ENCODE peak calls at places on chromosomes 7 and 10, in seven cellular contexts. P is fibroblast of the aortic adventitia, A is nephron progenitor cell, Q is GM20000, K is mucosa of descending colon, J is GM12865, U is OCI-LY7. H is an unnamed sample.

GRCh38 chr10:85642082-85642420 is 724.5 kb downstream of the GRID1 start:
- DNase-seq in K (no peak), J (no peak), U (no peak), P (no peak), A (no peak), Q (no peak), H (no peak)

GRCh38 chr7:37449621-37450020 is 957 bp upstream of the ELMO1 start:
- DNase-seq in A (no peak), K (no peak), J (no peak), P (no peak), Q (no peak), U (no peak), H (no peak)

GRCh38 chr10:3106908-3107425 is 39.6 kb downstream of the PFKP start:
- DNase-seq in K (no peak), A (no peak), U (no peak), P (no peak), Q (no peak), J (no peak), H (no peak)

GRCh38 chr7:51251292-51251691 is 65.3 kb downstream of the COBL start:
- DNase-seq in J (no peak), A (no peak), Q (no peak), U (no peak), P (no peak), K (no peak), H (no peak)

GRCh38 chr7:123594813-123595241 is 6.8 kb upstream of the ASB15 start:
- DNase-seq in U (no peak), J (no peak), K (peak), P (no peak), A (peak), Q (no peak), H (no peak)

GRCh38 chr7:104971290-104972071 is 42.5 kb upstream of the KMT2E start:
- DNase-seq in Q (no peak), P (peak), K (no peak), A (no peak), J (no peak), U (no peak), H (no peak)

GRCh38 chr10:127161482-127161881 is 34.9 kb downstream of the INSYN2A start:
- DNase-seq in Q (no peak), U (no peak), P (no peak), J (no peak), A (no peak), K (no peak), H (no peak)

GRCh38 chr10:72367301-72367970 is 12.7 kb upstream of the DNAJB12 start:
- DNase-seq in P (no peak), U (no peak), K (no peak), Q (no peak), A (no peak), J (no peak), H (no peak)

GRCh38 chr10:118276727-118277126 is 65.4 kb downstream of the FAM204A start:
- DNase-seq in J (no peak), K (no peak), Q (no peak), U (no peak), P (no peak), A (no peak), H (no peak)

GRCh38 chr10:80471715-80472233 is 17.7 kb downstream of the TSPAN14 start:
- DNase-seq in U (peak), Q (no peak), K (no peak), A (no peak), P (no peak), J (peak), H (no peak)

GRCh38 chr10:79059859-79060379 is 8.8 kb upstream of the ZMIZ1 start:
- DNase-seq in K (peak), A (no peak), J (no peak), P (no peak), Q (no peak), U (no peak), H (no peak)

GRCh38 chr7:32515890-32516550 is 20.7 kb downstream of the AVL9 start:
- DNase-seq in U (no peak), A (no peak), K (no peak), P (no peak), J (peak), Q (peak), H (no peak)

GRCh38 chr7:75987026-75987804 is 7.2 kb downstream of the TMEM120A start:
- DNase-seq in A (no peak), U (no peak), K (no peak), J (no peak), Q (no peak), P (no peak), H (no peak)

DNA sequence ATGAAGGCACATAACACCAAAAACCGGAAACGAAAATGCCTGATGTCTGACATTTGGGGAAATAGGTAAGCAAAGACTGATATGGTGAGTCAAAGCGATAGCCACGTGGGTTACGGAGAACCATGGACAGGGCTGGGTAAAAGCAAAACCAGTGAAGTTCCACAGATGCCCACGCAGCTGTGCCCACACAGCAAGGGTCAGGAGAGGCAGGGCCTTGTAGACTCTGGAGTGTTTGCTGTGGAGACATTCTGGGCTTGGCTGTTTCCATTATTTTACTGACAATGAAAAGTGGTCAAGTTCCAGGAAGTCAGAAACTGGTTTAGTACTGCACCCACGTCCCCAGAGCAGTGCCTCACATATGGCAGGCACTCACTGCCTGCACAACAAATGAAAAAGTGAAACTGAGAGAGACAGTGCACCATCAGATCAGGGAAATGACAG is 148.7 kb downstream of the ZMYND11 start:
- DNase-seq in J (peak), K (no peak), P (no peak), U (no peak), A (no peak), Q (peak), H (peak)
- TF ChIP-seq CTCF in J (no peak), K (no peak), P (no peak), U (no peak), A (no peak), Q (no peak), H (no peak)

DNA sequence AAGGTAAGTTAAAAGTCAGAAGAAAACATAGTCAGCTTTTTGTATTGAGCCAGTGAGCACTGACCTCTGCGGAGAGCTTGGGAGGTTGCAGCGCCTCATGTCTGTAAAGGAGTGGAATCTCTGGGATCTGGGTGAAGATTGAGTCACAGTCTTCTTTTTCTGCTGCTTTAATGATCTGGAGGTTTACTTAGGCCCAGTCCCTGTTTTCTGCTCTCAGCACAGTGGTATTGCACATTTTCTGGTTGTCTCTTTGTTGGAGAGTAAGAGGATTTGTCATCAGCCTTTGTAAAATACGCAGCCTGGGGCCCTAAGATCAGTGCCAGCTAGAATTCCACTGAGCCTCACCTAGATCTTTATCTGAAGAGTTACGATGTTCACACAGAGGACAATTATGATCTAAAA is 58.3 kb upstream of the GJD4 start:
- DNase-seq in A (no peak), U (no peak), J (no peak), Q (no peak), P (peak), K (no peak), H (no peak)
- TF ChIP-seq CTCF in A (no peak), U (no peak), J (no peak), Q (no peak), P (no peak), K (no peak), H (no peak)

DNA sequence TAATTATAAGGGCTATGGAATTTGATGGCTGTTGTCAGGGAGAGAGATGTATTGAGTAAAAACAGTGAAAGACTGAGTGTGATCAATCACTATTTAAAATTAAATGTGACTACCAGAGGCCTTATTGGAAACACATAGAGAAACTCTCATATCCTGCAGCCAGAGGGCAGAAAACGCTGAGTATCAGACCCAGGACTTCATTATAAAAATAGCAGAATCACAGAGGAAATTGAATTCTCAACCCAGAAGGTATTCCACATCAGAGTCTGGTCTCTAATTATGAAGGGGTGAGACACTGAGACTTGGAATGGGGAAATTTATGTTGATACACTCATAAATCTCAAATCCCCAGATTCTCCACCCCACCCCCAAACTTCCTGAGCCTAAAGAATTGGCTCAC is 69.5 kb upstream of the IL6 start:
- DNase-seq in A (no peak), J (no peak), Q (no peak), P (no peak), K (no peak), U (no peak), H (no peak)
- TF ChIP-seq CTCF in A (no peak), J (no peak), Q (no peak), P (no peak), K (no peak), U (peak), H (no peak)

GRCh38 chr10:110540038-110540437 is 27.5 kb upstream of the SMC3 start:
- DNase-seq in P (no peak), U (no peak), K (no peak), Q (no peak), A (no peak), J (peak), H (no peak)

GRCh38 chr10:110533149-110533548 is 34.3 kb upstream of the SMC3 start:
- DNase-seq in U (peak), J (no peak), Q (no peak), K (no peak), A (peak), P (no peak), H (peak)

GRCh38 chr10:110531687-110532086 is 34.0 kb downstream of the DUSP5 start:
- DNase-seq in Q (no peak), A (no peak), U (peak), P (no peak), K (no peak), J (no peak), H (no peak)

GRCh38 chr10:110534571-110534970 is 32.9 kb upstream of the SMC3 start:
- DNase-seq in J (no peak), K (no peak), Q (no peak), U (no peak), A (no peak), P (no peak), H (peak)

GRCh38 chr10:110535958-110536891 is 31.3 kb upstream of the SMC3 start:
- DNase-seq in P (peak), K (no peak), J (peak), U (peak), Q (peak), A (no peak), H (peak)
- TF ChIP-seq CTCF in P (peak), K (no peak), J (peak), U (peak), Q (no peak), A (no peak), H (peak)

DNA sequence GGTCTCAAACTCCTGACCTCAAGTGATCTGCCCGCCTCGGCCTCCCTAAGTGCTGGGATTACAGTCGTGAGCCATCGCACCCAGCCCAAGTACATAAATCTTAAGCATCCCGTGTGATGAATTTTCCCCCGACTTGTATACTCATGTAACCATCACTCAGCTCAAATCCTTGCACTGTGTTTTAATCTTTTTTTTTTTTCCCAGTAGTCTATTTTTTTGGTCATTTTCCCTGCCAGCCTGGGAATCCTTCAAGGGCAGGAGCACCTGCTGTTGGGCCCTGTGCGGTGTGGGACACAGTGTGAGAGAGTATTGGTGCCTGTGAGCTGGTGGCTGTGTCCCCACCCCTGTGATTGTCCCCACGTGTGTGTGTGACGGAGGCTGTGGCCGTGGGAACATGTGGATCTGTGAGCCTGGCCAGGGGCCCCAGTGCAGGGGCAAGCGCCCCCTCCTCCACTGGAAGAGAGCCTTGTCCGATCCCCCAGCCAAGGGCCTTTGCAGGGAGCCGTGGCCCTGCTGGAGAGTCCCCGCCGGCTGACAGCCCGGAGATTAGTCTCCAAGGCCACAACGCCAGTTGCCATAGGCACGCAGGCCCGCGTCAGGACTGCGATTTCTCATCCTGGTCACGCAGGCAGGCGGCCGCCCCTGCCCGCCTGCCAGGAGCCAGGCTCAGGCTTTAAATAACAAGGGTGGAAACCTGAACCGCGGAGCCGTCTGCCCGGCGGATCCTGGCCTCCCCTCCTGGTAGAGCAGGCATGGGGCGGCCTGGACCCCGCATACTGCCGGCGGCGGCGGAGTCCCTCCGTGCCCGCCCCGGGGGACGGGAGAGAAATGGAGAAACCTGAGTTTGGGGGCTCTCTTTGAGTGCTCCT is 26.5 kb downstream of the GTF2IRD1 start:
- DNase-seq in Q (no peak), A (peak), P (peak), J (no peak), U (no peak), K (peak), H (no peak)
- TF ChIP-seq CTCF in Q (no peak), A (no peak), P (no peak), J (no peak), U (no peak), K (no peak), H (no peak)

DNA sequence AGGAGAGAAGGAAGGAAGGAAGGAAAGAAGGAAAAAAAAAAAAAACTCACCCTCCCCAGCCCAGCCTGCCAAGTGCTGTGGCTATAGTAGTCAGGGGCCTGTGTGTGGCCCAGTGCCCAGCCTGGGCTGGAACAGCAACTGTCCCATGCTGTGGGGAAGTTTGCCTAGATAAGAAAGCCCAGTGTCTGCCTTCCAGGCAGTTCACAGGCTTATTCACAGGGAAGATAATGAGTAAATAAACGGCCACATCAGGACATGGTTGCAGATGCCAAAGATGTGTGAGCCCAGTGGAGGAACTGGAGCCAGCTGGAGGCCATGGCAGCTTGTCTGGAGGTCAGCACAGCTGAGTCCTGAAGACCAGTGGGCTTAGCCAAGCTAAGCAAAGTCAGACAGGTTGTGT is 132.4 kb upstream of the FOXK1 start:
- DNase-seq in P (no peak), Q (no peak), A (no peak), K (no peak), U (no peak), J (no peak), H (no peak)
- TF ChIP-seq CTCF in P (no peak), Q (no peak), A (no peak), K (no peak), U (no peak), J (no peak), H (no peak)

GRCh38 chr7:2821161-2821841 is 22.8 kb downstream of the GNA12 start:
- DNase-seq in P (peak), U (peak), A (no peak), K (no peak), Q (peak), J (peak), H (peak)
- TF ChIP-seq CTCF in P (no peak), U (peak), A (no peak), K (no peak), Q (no peak), J (no peak), H (no peak)

H was measured in NB4.